ENCODE peak calls at places on chromosomes 16 and 17, in five cellular contexts. Z is cardiac muscle cell, I is ascending aorta, H is WERI-Rb-1, N is fibroblast of lung. Q is an unnamed sample.
A peak's percentile ranks its signal among the peaks of the same experiment; 100 is the strongest.

GRCh38 chr17:59763861-59764260 is 56.4 kb downstream of the VMP1 start:
- DNase-seq in I (no peak), H (no peak), N (peak; percentile 89), Z (no peak), Q (no peak)

GRCh38 chr16:15843635-15844279 is 13.1 kb downstream of the MYH11 start:
- DNase-seq in N (no peak), H (no peak), Z (no peak), I (no peak), Q (no peak)

GRCh38 chr16:79519448-79519847 is 81.1 kb downstream of the MAF start:
- DNase-seq in H (no peak), N (no peak), Z (peak; percentile 22), I (no peak), Q (no peak)

GRCh38 chr17:81664051-81664470 is 2.3 kb downstream of the OXLD1 start:
- DNase-seq in Z (no peak), I (no peak), H (peak; percentile 16), N (no peak), Q (no peak)

GRCh38 chr17:66849851-66850580 is 15.1 kb downstream of the CACNG5 start:
- DNase-seq in I (no peak), H (no peak), N (no peak), Z (no peak), Q (no peak)

GRCh38 chr16:681746-682427 is 1.7 kb downstream of the STUB1 start:
- DNase-seq in Z (no peak), H (no peak), N (peak; percentile 32), I (no peak), Q (no peak)

GRCh38 chr17:67221062-67221998 is 23.7 kb downstream of the HELZ start:
- DNase-seq in I (no peak), N (peak; percentile 54), Z (peak; percentile 48), H (peak; percentile 60), Q (no peak)

GRCh38 chr17:64723781-64724180 is 61.7 kb upstream of the SMURF2 start:
- DNase-seq in Z (no peak), H (no peak), I (no peak), N (no peak), Q (no peak)

GRCh38 chr17:76641501-76641900 is 2.1 kb downstream of the ST6GALNAC1 start:
- DNase-seq in N (no peak), H (no peak), Z (no peak), I (no peak), Q (no peak)

GRCh38 chr16:11583889-11584565 is 2.7 kb downstream of the LITAF start:
- DNase-seq in N (no peak), Z (no peak), I (no peak), H (no peak), Q (no peak)

DNA sequence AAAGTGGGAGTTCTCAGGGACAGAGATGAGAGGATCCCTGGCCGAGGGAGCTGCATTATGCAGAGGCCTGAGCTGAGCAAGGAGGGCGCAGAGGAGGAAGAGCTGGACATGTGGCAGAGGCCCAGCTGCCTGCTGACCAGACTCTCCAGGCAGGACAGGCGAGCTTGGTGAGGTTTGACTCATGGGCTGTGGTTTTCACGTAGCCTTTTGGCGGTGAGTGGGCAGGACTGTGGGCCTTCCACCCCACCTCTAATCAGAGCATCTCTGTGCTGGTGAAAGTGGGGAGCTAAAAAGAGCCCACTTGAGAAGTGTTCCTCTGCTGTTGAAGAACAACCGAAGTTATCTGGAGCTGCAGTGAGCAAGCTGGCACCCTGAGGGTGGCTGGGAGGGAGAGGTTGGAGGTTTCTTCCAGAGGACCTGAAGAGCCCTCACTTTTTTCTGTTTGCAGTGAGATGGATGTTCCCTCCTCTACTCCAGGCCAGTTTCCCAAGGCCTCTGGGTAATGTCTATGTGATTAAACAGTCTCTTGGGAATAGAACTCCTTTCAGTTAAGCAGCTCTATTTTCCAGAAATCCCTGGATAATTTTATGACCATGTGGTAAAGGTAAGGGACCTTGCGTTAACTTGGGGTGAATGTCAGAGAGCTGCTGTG is 11.9 kb downstream of the EPN2 start:
- DNase-seq in N (peak; percentile 69), Z (no peak), I (no peak), H (no peak), Q (no peak)
- H3K27ac ChIP-seq in N (peak overlapping the region; percentile 49), Z (peak overlapping the region; percentile 68), I (peak overlapping the region; percentile 60), H (no peak overlapping the region), Q (no peak overlapping the region)

DNA sequence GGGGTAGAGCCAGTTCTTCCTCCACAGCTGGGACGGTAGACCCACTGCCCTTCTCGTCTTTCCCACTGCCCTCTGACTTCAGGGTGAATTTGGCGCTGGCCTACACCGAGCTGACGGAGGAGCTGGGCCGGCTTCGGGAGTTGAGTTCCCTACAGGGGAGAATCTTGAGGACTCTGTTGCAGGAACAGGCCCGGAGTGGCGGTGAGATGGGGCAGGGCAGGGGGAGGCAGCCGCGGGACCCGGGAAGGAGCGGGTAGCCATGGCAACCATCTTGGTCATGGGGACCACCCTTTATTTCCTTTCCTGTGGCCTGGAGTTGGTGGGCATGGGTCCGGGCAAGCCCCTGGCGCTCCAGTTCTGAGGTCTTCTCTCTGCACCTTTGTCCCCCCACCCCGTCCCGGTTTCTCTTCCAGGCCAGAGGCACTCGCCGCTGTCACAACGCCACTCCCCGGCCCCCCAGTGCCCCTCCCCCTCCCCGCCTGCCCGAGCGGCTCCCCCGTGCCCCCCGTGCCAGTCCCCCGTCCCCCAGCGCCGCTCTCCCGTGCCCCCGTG is 14.4 kb downstream of the TBKBP1 start:
- DNase-seq in Z (no peak), N (no peak), H (no peak), I (no peak), Q (no peak)
- H3K4me3 ChIP-seq in Z (no peak overlapping the region), N (no peak overlapping the region), H (no peak overlapping the region), I (peak overlapping the region; percentile 40), Q (peak overlapping the region; percentile 36)

DNA sequence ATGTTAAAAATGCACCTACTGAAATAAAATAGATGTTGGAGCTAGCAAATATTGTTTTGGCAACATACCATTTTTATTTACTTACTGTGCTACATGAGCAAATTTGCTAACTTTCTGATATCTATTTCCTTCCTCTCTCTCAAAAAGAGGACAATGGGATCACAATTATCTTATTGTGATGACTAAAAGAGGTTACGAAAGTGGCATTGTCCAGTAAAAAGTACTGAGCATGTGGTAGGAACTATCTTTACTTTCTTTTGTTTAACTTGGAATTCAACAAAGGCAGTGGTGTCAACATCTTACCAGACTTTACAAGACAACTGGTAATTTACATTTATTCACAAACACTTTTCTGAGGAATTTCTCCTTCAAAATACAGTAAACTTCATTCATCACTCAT is 1542.6 kb upstream of the CDH8 start:
- DNase-seq in Z (no peak), I (no peak), H (no peak), N (no peak), Q (no peak)
- H3K27ac ChIP-seq in Z (no peak overlapping the region), I (no peak overlapping the region), H (no peak overlapping the region), N (no peak overlapping the region), Q (no peak overlapping the region)

GRCh38 chr17:74452841-74453661 is 13.4 kb upstream of the CD300A start:
- DNase-seq in H (peak; percentile 73), I (no peak), N (no peak), Z (no peak), Q (no peak)
- H3K4me3 ChIP-seq in H (peak overlapping the region; percentile 66), I (peak overlapping the region; percentile 59), N (no peak overlapping the region), Z (no peak overlapping the region), Q (peak overlapping the region; percentile 24)

GRCh38 chr17:17484451-17484899 is 7.7 kb downstream of the MED9 start:
- DNase-seq in I (no peak), Z (no peak), H (no peak), N (no peak), Q (no peak)

GRCh38 chr17:17481860-17482259 is 5.1 kb downstream of the MED9 start:
- DNase-seq in N (no peak), Z (no peak), H (no peak), I (no peak), Q (no peak)

GRCh38 chr17:17476865-17477467 is at the start of gene MED9:
- DNase-seq in N (peak; percentile 91), I (peak; percentile 66), H (peak; percentile 93), Z (peak; percentile 94), Q (peak; percentile 89)

GRCh38 chr17:17479209-17479608 is 2.4 kb downstream of the MED9 start:
- DNase-seq in Z (no peak), N (no peak), I (no peak), H (no peak), Q (no peak)

DNA sequence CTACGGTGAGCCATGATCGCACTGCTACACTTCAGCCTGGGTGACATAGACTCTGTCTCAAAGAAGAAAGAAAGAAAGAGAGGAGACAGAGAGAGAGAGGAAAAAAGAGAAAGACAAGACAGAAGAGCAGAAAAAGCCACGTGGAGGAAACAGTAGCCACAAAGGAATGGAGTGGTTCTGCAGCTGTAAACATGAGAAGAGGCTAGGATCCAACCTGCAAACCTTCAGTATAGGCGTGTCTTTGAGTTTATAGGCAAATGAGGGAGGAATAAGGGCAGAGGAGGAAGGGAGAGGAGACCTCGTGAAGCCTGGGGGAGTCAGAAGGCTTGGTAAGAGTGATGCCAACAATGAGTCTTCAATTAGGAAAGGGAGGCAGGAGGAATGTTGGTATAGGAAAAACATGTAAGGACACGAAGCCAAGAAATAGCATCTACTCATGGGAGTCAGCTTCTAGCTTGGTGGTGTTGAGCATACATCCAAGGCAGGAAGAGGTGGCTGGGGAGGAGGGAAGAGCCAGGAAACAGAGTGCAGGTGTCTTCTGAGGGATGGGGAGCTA is 3.9 kb downstream of the MED9 start:
- DNase-seq in N (no peak), Z (no peak), H (no peak), I (no peak), Q (no peak)
- H3K27ac ChIP-seq in N (no peak overlapping the region), Z (no peak overlapping the region), H (no peak overlapping the region), I (no peak overlapping the region), Q (no peak overlapping the region)

Q was measured in iPS DF 6.9.